ENCODE peak calls at places on chromosomes 1 and 21, in six cellular contexts. One of them, this sample, is unnamed. For H3K4me1, the result is how much of the 10 kb centered on the place peaks cover.

GRCh38 chr1:29673669-29674624 is 437.6 kb downstream of the PTPRU start:
- DNase-seq in colonic mucosa: peak
- DNase-seq in upper lobe of right lung: peak
- DNase-seq in right lobe of liver: no peak
- DNase-seq in heart right ventricle: no peak
- DNase-seq in lower lobe of right lung: no peak
- DNase-seq in this sample: no peak

GRCh38 chr1:200901796-200902444 is 7.2 kb downstream of the INAVA start:
- DNase-seq in upper lobe of right lung: no peak
- DNase-seq in right lobe of liver: no peak
- DNase-seq in heart right ventricle: no peak
- DNase-seq in colonic mucosa: no peak
- DNase-seq in lower lobe of right lung: no peak
- DNase-seq in this sample: no peak

GRCh38 chr1:43878440-43878839 is 55.2 kb upstream of the ARTN start:
- DNase-seq in colonic mucosa: no peak
- DNase-seq in heart right ventricle: no peak
- DNase-seq in right lobe of liver: no peak
- DNase-seq in lower lobe of right lung: no peak
- DNase-seq in upper lobe of right lung: no peak
- DNase-seq in this sample: no peak

GRCh38 chr1:58848818-58849411 is 65.1 kb upstream of the JUN start:
- DNase-seq in right lobe of liver: no peak
- DNase-seq in colonic mucosa: peak
- DNase-seq in heart right ventricle: peak
- DNase-seq in lower lobe of right lung: no peak
- DNase-seq in upper lobe of right lung: peak
- DNase-seq in this sample: peak

GRCh38 chr1:112840631-112841624 is 115.1 kb downstream of the SLC16A1 start:
- DNase-seq in lower lobe of right lung: no peak
- DNase-seq in right lobe of liver: no peak
- DNase-seq in upper lobe of right lung: no peak
- DNase-seq in heart right ventricle: no peak
- DNase-seq in colonic mucosa: no peak
- DNase-seq in this sample: no peak

GRCh38 chr1:208500379-208500778 is 256.2 kb upstream of the PLXNA2 start:
- DNase-seq in colonic mucosa: no peak
- DNase-seq in heart right ventricle: no peak
- DNase-seq in lower lobe of right lung: no peak
- DNase-seq in upper lobe of right lung: no peak
- DNase-seq in right lobe of liver: no peak
- DNase-seq in this sample: no peak

GRCh38 chr1:167229719-167230385 is 9.2 kb downstream of the POU2F1 start:
- DNase-seq in colonic mucosa: no peak
- DNase-seq in lower lobe of right lung: no peak
- DNase-seq in right lobe of liver: no peak
- DNase-seq in heart right ventricle: no peak
- DNase-seq in upper lobe of right lung: no peak
- DNase-seq in this sample: no peak

GRCh38 chr1:85580046-85580411 is 532 bp upstream of the CCN1 start:
- DNase-seq in heart right ventricle: peak
- DNase-seq in colonic mucosa: no peak
- DNase-seq in upper lobe of right lung: no peak
- DNase-seq in lower lobe of right lung: no peak
- DNase-seq in right lobe of liver: no peak
- DNase-seq in this sample: peak

GRCh38 chr1:222570837-222571236 is 18.9 kb downstream of the TAF1A start:
- DNase-seq in heart right ventricle: no peak
- DNase-seq in upper lobe of right lung: no peak
- DNase-seq in colonic mucosa: no peak
- DNase-seq in lower lobe of right lung: no peak
- DNase-seq in right lobe of liver: no peak
- DNase-seq in this sample: no peak

GRCh38 chr1:82094136-82094535 is 293.4 kb downstream of the ADGRL2 start:
- DNase-seq in right lobe of liver: no peak
- DNase-seq in heart right ventricle: no peak
- DNase-seq in colonic mucosa: no peak
- DNase-seq in upper lobe of right lung: no peak
- DNase-seq in lower lobe of right lung: no peak
- DNase-seq in this sample: no peak

GRCh38 chr21:31795992-31796391 is 64.1 kb upstream of the SCAF4 start:
- DNase-seq in right lobe of liver: no peak
- DNase-seq in upper lobe of right lung: no peak
- DNase-seq in heart right ventricle: no peak
- DNase-seq in colonic mucosa: no peak
- DNase-seq in lower lobe of right lung: no peak
- DNase-seq in this sample: no peak

GRCh38 chr1:209674957-209675566 is at the start of gene G0S2:
- DNase-seq in lower lobe of right lung: peak
- DNase-seq in colonic mucosa: peak
- DNase-seq in upper lobe of right lung: peak
- DNase-seq in heart right ventricle: peak
- DNase-seq in right lobe of liver: peak
- DNase-seq in this sample: peak

GRCh38 chr1:41840592-41841246 is 78.0 kb downstream of the HIVEP3 start:
- DNase-seq in right lobe of liver: no peak
- DNase-seq in upper lobe of right lung: no peak
- DNase-seq in lower lobe of right lung: no peak
- DNase-seq in heart right ventricle: peak
- DNase-seq in colonic mucosa: no peak
- DNase-seq in this sample: no peak
- TF ChIP-seq CTCF in right lobe of liver: no peak
- TF ChIP-seq CTCF in upper lobe of right lung: no peak
- TF ChIP-seq CTCF in lower lobe of right lung: no peak
- TF ChIP-seq CTCF in heart right ventricle: no peak
- TF ChIP-seq CTCF in colonic mucosa: no peak
- TF ChIP-seq CTCF in this sample: no peak

DNA sequence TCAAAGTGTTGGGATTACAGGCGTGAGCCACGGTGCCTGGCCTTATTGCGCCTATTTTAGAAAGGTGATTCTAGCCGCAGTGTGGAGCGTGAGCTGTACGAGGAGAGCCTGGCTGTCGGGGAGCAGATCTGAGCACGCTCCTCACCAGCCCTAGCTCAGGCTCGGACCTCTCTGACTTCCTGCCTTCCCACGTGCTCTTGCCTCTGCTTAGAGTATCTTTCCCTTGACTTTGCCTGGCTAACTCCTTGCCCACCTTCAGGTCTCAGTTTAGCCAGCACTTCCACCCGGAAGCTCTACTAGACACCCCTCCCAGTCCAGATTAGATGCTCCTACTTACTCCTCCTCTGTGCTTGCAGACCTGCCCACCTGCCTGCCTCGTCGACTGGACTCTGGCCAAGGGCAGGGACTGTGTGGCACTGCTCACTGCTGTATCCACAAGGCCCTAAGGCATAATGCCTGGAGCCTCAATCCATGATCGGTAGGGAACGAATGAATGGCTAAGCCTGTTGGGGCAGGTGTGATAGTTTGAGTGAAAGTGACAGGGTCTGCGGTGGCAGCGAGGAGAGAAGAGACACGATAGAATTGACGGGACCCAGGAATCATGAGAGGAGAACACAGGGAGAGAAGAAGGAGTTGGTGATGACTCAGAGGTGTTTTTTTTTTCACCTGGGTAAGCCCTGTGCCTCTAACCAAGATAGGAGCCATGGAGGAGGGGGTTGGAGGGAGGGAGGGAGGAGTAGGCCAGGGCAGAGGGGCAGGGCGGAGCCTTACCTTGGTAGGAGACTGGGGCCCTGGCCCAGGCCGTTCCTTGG is 28.1 kb upstream of the WASF2 start:
- DNase-seq in right lobe of liver: no peak
- DNase-seq in heart right ventricle: no peak
- DNase-seq in lower lobe of right lung: no peak
- DNase-seq in colonic mucosa: peak
- DNase-seq in upper lobe of right lung: no peak
- DNase-seq in this sample: no peak
- H3K4me1 ChIP-seq in right lobe of liver: under half
- H3K4me1 ChIP-seq in heart right ventricle: half or more
- H3K4me1 ChIP-seq in lower lobe of right lung: half or more
- H3K4me1 ChIP-seq in colonic mucosa: under half
- H3K4me1 ChIP-seq in upper lobe of right lung: under half
- H3K4me1 ChIP-seq in this sample: half or more

DNA sequence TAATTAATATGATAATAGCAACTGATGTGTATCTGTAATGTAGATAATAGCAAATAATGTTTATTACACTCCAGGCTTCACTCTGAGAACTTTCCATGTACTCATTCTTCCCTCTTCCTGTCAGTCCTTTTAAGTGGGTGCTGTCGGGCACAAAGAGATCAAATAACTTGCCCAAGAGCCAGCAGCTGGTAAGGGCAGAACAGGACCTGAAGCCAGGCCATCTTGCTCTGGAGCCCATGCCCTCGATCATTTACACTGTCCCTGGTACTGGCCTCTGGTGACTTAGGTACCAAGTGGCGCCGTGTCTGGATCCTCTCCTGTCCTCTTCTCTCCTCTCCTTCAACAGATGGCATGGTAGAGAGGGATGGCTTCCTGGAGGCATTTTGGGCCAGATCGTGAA is 97.2 kb downstream of the VPS13D start:
- DNase-seq in upper lobe of right lung: no peak
- DNase-seq in lower lobe of right lung: no peak
- DNase-seq in colonic mucosa: no peak
- DNase-seq in heart right ventricle: no peak
- DNase-seq in right lobe of liver: no peak
- DNase-seq in this sample: no peak
- TF ChIP-seq CTCF in upper lobe of right lung: no peak
- TF ChIP-seq CTCF in lower lobe of right lung: no peak
- TF ChIP-seq CTCF in colonic mucosa: no peak
- TF ChIP-seq CTCF in heart right ventricle: no peak
- TF ChIP-seq CTCF in right lobe of liver: no peak
- TF ChIP-seq CTCF in this sample: no peak

DNA sequence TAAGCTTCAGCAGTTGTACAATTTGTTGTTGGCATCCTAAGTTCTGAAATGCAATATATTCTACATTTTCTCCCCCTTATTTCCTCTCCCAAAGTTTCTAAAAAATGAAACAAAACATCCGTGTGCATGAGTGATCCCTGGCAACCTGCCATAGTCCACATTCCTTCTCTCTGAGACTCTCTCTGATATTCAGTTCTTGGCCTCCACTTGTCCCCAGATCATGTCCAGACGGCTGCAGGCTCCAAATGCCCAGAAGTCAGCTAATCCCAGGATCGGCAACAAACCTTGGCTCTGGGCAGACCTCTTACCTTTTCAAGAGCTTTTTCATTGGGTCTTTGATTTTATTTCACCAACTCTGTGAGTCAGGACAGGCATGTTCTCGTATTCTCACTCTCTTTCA is 187.8 kb downstream of the ETS2 start:
- DNase-seq in upper lobe of right lung: no peak
- DNase-seq in heart right ventricle: peak
- DNase-seq in right lobe of liver: no peak
- DNase-seq in lower lobe of right lung: no peak
- DNase-seq in colonic mucosa: peak
- DNase-seq in this sample: no peak
- H3K4me1 ChIP-seq in upper lobe of right lung: half or more
- H3K4me1 ChIP-seq in heart right ventricle: half or more
- H3K4me1 ChIP-seq in right lobe of liver: under half
- H3K4me1 ChIP-seq in lower lobe of right lung: half or more
- H3K4me1 ChIP-seq in colonic mucosa: under half
- H3K4me1 ChIP-seq in this sample: under half